ENCODE peak calls at places on chromosomes 5 and 9, in six cellular contexts. One of them, this sample, is unnamed.

GRCh38 chr5:57010786-57011185 is 58.9 kb upstream of the MIER3 start:
- DNase-seq in AG09319: no peak
- DNase-seq in A549: no peak
- DNase-seq in stomach: no peak
- DNase-seq in astrocyte of the spinal cord: no peak
- DNase-seq in left ventricle myocardium inferior: no peak
- DNase-seq in this sample: no peak

GRCh38 chr5:149999866-150000260 is 591 bp downstream of the TIGD6 start:
- DNase-seq in left ventricle myocardium inferior: no peak
- DNase-seq in AG09319: no peak
- DNase-seq in stomach: no peak
- DNase-seq in astrocyte of the spinal cord: no peak
- DNase-seq in A549: no peak
- DNase-seq in this sample: no peak

GRCh38 chr5:138238034-138238433 is 24.9 kb upstream of the CDC23 start:
- DNase-seq in left ventricle myocardium inferior: no peak
- DNase-seq in AG09319: no peak
- DNase-seq in stomach: no peak
- DNase-seq in A549: no peak
- DNase-seq in astrocyte of the spinal cord: no peak
- DNase-seq in this sample: no peak

GRCh38 chr5:10106806-10107205 is 142.9 kb downstream of the ATPSCKMT start:
- DNase-seq in AG09319: no peak
- DNase-seq in stomach: no peak
- DNase-seq in astrocyte of the spinal cord: no peak
- DNase-seq in left ventricle myocardium inferior: no peak
- DNase-seq in A549: no peak
- DNase-seq in this sample: peak; percentile 16

GRCh38 chr5:142110046-142110531 is 1.5 kb downstream of the NDFIP1 start:
- DNase-seq in left ventricle myocardium inferior: no peak
- DNase-seq in stomach: no peak
- DNase-seq in astrocyte of the spinal cord: peak; percentile 25
- DNase-seq in AG09319: no peak
- DNase-seq in A549: peak; percentile 10
- DNase-seq in this sample: peak; percentile 20

GRCh38 chr5:15097552-15097951 is 226.0 kb upstream of the ANKH start:
- DNase-seq in astrocyte of the spinal cord: no peak
- DNase-seq in left ventricle myocardium inferior: no peak
- DNase-seq in stomach: no peak
- DNase-seq in A549: no peak
- DNase-seq in AG09319: no peak
- DNase-seq in this sample: no peak

GRCh38 chr5:139474815-139475791 is 4.3 kb downstream of the SMIM33 start:
- DNase-seq in stomach: no peak
- DNase-seq in astrocyte of the spinal cord: peak; percentile 67
- DNase-seq in AG09319: peak; percentile 68
- DNase-seq in left ventricle myocardium inferior: no peak
- DNase-seq in A549: no peak
- DNase-seq in this sample: peak; percentile 43

GRCh38 chr5:17306726-17307091 is 89.3 kb downstream of the BASP1 start:
- DNase-seq in A549: no peak
- DNase-seq in left ventricle myocardium inferior: no peak
- DNase-seq in stomach: no peak
- DNase-seq in AG09319: no peak
- DNase-seq in astrocyte of the spinal cord: no peak
- DNase-seq in this sample: no peak

GRCh38 chr9:1207681-1208080 is 157.5 kb downstream of the DMRT2 start:
- DNase-seq in stomach: no peak
- DNase-seq in astrocyte of the spinal cord: peak; percentile 44
- DNase-seq in AG09319: no peak
- DNase-seq in A549: no peak
- DNase-seq in left ventricle myocardium inferior: no peak
- DNase-seq in this sample: peak; percentile 85

GRCh38 chr5:142441638-142442037 is 116.8 kb upstream of the SPRY4 start:
- DNase-seq in left ventricle myocardium inferior: no peak
- DNase-seq in stomach: no peak
- DNase-seq in AG09319: no peak
- DNase-seq in astrocyte of the spinal cord: no peak
- DNase-seq in A549: no peak
- DNase-seq in this sample: no peak

GRCh38 chr9:37675661-37676060 is 24.9 kb downstream of the FRMPD1 start:
- DNase-seq in AG09319: no peak
- DNase-seq in left ventricle myocardium inferior: no peak
- DNase-seq in astrocyte of the spinal cord: no peak
- DNase-seq in stomach: no peak
- DNase-seq in A549: no peak
- DNase-seq in this sample: no peak

GRCh38 chr5:67052034-67052433 is 144.6 kb downstream of the CD180 start:
- DNase-seq in stomach: no peak
- DNase-seq in astrocyte of the spinal cord: no peak
- DNase-seq in left ventricle myocardium inferior: no peak
- DNase-seq in A549: no peak
- DNase-seq in AG09319: no peak
- DNase-seq in this sample: no peak

GRCh38 chr5:95924720-95925119 is 36.9 kb downstream of the ELL2 start:
- DNase-seq in A549: peak; percentile 25
- DNase-seq in astrocyte of the spinal cord: no peak
- DNase-seq in AG09319: peak; percentile 19
- DNase-seq in left ventricle myocardium inferior: no peak
- DNase-seq in stomach: no peak
- DNase-seq in this sample: no peak

GRCh38 chr9:136618578-136619547 is 43.9 kb upstream of the EGFL7 start:
- DNase-seq in A549: no peak
- DNase-seq in stomach: no peak
- DNase-seq in AG09319: no peak
- DNase-seq in left ventricle myocardium inferior: peak; percentile 45
- DNase-seq in astrocyte of the spinal cord: no peak
- DNase-seq in this sample: no peak

GRCh38 chr5:139652788-139653241 is 4.7 kb downstream of the CXXC5 start:
- DNase-seq in astrocyte of the spinal cord: peak; percentile 54
- DNase-seq in AG09319: no peak
- DNase-seq in A549: no peak
- DNase-seq in stomach: no peak
- DNase-seq in left ventricle myocardium inferior: peak; percentile 14
- DNase-seq in this sample: no peak

GRCh38 chr9:68705636-68706578 is 867 bp downstream of the PIP5K1B start:
- DNase-seq in astrocyte of the spinal cord: no peak
- DNase-seq in stomach: no peak
- DNase-seq in left ventricle myocardium inferior: peak; percentile 55
- DNase-seq in AG09319: no peak
- DNase-seq in A549: no peak
- DNase-seq in this sample: no peak

GRCh38 chr5:177447611-177448243 is 1.1 kb downstream of the PRR7 start:
- DNase-seq in astrocyte of the spinal cord: peak; percentile 84
- DNase-seq in left ventricle myocardium inferior: no peak
- DNase-seq in stomach: peak; percentile 54
- DNase-seq in AG09319: no peak
- DNase-seq in A549: peak; percentile 84
- DNase-seq in this sample: peak; percentile 75

GRCh38 chr5:176152933-176153317 is 85.3 kb upstream of the SIMC1 start:
- DNase-seq in AG09319: no peak
- DNase-seq in left ventricle myocardium inferior: no peak
- DNase-seq in stomach: no peak
- DNase-seq in astrocyte of the spinal cord: no peak
- DNase-seq in A549: no peak
- DNase-seq in this sample: no peak

GRCh38 chr5:127872494-127872893 is 169.3 kb downstream of the CCDC192 start:
- DNase-seq in stomach: no peak
- DNase-seq in A549: no peak
- DNase-seq in astrocyte of the spinal cord: no peak
- DNase-seq in left ventricle myocardium inferior: no peak
- DNase-seq in AG09319: no peak
- DNase-seq in this sample: no peak

GRCh38 chr5:127871448-127872153 is 168.4 kb downstream of the CCDC192 start:
- DNase-seq in astrocyte of the spinal cord: peak; percentile 50
- DNase-seq in A549: no peak
- DNase-seq in stomach: no peak
- DNase-seq in AG09319: no peak
- DNase-seq in left ventricle myocardium inferior: no peak
- DNase-seq in this sample: peak; percentile 41

GRCh38 chr5:127878174-127878750 is 175.1 kb downstream of the CCDC192 start:
- DNase-seq in AG09319: no peak
- DNase-seq in stomach: peak; percentile 76
- DNase-seq in A549: peak; percentile 85
- DNase-seq in astrocyte of the spinal cord: peak; percentile 41
- DNase-seq in left ventricle myocardium inferior: peak; percentile 19
- DNase-seq in this sample: peak; percentile 54

GRCh38 chr5:127876384-127876783 is 173.2 kb downstream of the CCDC192 start:
- DNase-seq in stomach: no peak
- DNase-seq in A549: no peak
- DNase-seq in left ventricle myocardium inferior: no peak
- DNase-seq in astrocyte of the spinal cord: no peak
- DNase-seq in AG09319: no peak
- DNase-seq in this sample: no peak

DNA sequence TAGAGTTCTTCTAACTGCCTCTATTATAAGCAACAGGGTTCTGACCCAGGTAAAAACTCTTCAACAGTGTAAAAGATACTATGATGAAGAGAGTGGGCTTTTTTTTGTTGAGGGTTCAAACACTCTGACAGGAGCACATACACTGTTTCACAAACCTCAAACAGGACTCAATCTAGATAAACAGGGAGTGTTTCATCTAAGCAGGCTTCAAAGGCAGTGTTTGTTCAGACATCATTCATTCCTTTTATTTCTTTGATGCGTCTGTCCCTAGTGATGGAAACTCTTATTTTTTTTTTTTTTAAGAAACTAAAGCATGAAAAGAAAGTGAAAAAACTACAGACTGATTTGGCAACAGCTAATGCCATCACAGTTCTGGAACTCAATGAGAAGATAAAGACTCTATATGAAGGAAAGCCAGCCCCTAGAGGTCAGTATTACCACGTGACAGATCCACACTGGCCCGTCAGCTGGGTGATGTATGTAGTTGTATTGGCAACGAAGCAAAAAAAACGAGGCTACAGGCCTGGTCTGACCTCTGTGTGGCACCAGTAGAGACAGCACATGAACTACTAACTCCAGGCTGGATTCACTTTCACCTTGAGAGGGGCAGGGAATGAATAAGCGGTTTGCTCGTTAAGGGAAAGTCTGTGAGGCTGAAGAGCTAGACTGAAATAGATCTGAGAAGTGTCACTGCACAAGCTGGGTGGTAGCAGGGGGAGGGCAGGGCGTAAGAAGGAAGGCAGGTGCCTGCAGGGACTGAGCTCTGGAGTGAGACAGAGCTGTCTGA is 172.2 kb downstream of the CCDC192 start:
- DNase-seq in AG09319: no peak
- DNase-seq in A549: peak; percentile 93
- DNase-seq in left ventricle myocardium inferior: peak; percentile 49
- DNase-seq in astrocyte of the spinal cord: peak; percentile 59
- DNase-seq in stomach: peak; percentile 69
- DNase-seq in this sample: peak; percentile 38
- TF ChIP-seq CTCF in AG09319: peak; percentile 5
- TF ChIP-seq CTCF in A549: peak; percentile 85
- TF ChIP-seq CTCF in left ventricle myocardium inferior: peak; percentile 49
- TF ChIP-seq CTCF in astrocyte of the spinal cord: peak; percentile 31
- TF ChIP-seq CTCF in stomach: no peak
- TF ChIP-seq CTCF in this sample: peak; percentile 59

GRCh38 chr9:127418037-127418471 is 6.1 kb upstream of the ZNF79 start:
- DNase-seq in stomach: no peak
- DNase-seq in AG09319: no peak
- DNase-seq in astrocyte of the spinal cord: no peak
- DNase-seq in left ventricle myocardium inferior: no peak
- DNase-seq in A549: peak; percentile 61
- DNase-seq in this sample: no peak
- TF ChIP-seq CTCF in stomach: no peak
- TF ChIP-seq CTCF in AG09319: peak; percentile 6
- TF ChIP-seq CTCF in astrocyte of the spinal cord: peak; percentile 32
- TF ChIP-seq CTCF in left ventricle myocardium inferior: peak; percentile 39
- TF ChIP-seq CTCF in A549: peak; percentile 20
- TF ChIP-seq CTCF in this sample: peak; percentile 37

GRCh38 chr5:8884029-8884428 is 661.8 kb downstream of the SEMA5A start:
- DNase-seq in astrocyte of the spinal cord: no peak
- DNase-seq in left ventricle myocardium inferior: no peak
- DNase-seq in A549: no peak
- DNase-seq in AG09319: no peak
- DNase-seq in stomach: no peak
- DNase-seq in this sample: peak; percentile 15
- TF ChIP-seq CTCF in astrocyte of the spinal cord: peak; percentile 5
- TF ChIP-seq CTCF in left ventricle myocardium inferior: no peak
- TF ChIP-seq CTCF in A549: no peak
- TF ChIP-seq CTCF in AG09319: peak; percentile 8
- TF ChIP-seq CTCF in stomach: no peak
- TF ChIP-seq CTCF in this sample: peak; percentile 43

GRCh38 chr9:114396558-114397218 is 8.9 kb upstream of the AKNA start:
- DNase-seq in left ventricle myocardium inferior: no peak
- DNase-seq in astrocyte of the spinal cord: peak; percentile 77
- DNase-seq in A549: peak; percentile 25
- DNase-seq in AG09319: peak; percentile 94
- DNase-seq in stomach: no peak
- DNase-seq in this sample: no peak
- TF ChIP-seq CTCF in left ventricle myocardium inferior: no peak
- TF ChIP-seq CTCF in astrocyte of the spinal cord: no peak
- TF ChIP-seq CTCF in A549: no peak
- TF ChIP-seq CTCF in AG09319: no peak
- TF ChIP-seq CTCF in stomach: no peak
- TF ChIP-seq CTCF in this sample: no peak

GRCh38 chr5:38835887-38836286 is 9.9 kb upstream of the OSMR start:
- DNase-seq in A549: no peak
- DNase-seq in astrocyte of the spinal cord: no peak
- DNase-seq in left ventricle myocardium inferior: no peak
- DNase-seq in AG09319: no peak
- DNase-seq in stomach: no peak
- DNase-seq in this sample: no peak

GRCh38 chr5:38831909-38832308 is 13.9 kb upstream of the OSMR start:
- DNase-seq in left ventricle myocardium inferior: no peak
- DNase-seq in A549: peak; percentile 66
- DNase-seq in astrocyte of the spinal cord: peak; percentile 59
- DNase-seq in AG09319: no peak
- DNase-seq in stomach: no peak
- DNase-seq in this sample: peak; percentile 23

GRCh38 chr5:38830521-38831051 is 15.2 kb upstream of the OSMR start:
- DNase-seq in A549: no peak
- DNase-seq in astrocyte of the spinal cord: no peak
- DNase-seq in left ventricle myocardium inferior: no peak
- DNase-seq in AG09319: no peak
- DNase-seq in stomach: no peak
- DNase-seq in this sample: peak; percentile 57

GRCh38 chr5:38831117-38831516 is 14.7 kb upstream of the OSMR start:
- DNase-seq in astrocyte of the spinal cord: no peak
- DNase-seq in AG09319: no peak
- DNase-seq in stomach: no peak
- DNase-seq in A549: no peak
- DNase-seq in left ventricle myocardium inferior: no peak
- DNase-seq in this sample: no peak

DNA sequence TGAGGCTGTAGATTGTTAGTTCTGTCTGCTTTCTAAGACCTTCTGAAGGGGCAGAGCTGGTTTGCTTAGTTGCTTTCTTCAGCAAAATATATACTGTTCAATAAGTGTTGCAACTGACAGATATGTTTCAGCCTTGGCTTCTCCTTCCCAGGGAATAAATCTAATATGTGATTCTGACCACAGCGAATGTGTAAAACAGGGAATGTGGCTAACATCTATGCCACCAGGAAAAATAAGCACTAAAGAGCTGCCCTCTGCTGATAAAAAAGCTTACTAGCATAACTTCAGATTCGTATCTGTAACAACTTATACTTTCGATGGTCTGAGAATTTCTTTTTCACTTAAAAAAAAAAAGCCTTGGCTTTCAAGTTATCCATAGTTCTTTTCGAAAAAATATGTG is 13.0 kb upstream of the OSMR start:
- DNase-seq in A549: no peak
- DNase-seq in stomach: no peak
- DNase-seq in left ventricle myocardium inferior: no peak
- DNase-seq in AG09319: no peak
- DNase-seq in astrocyte of the spinal cord: no peak
- DNase-seq in this sample: no peak
- TF ChIP-seq CTCF in A549: no peak
- TF ChIP-seq CTCF in stomach: no peak
- TF ChIP-seq CTCF in left ventricle myocardium inferior: no peak
- TF ChIP-seq CTCF in AG09319: no peak
- TF ChIP-seq CTCF in astrocyte of the spinal cord: no peak
- TF ChIP-seq CTCF in this sample: no peak